ENCODE peak calls at places on chromosomes 3 and 15, in six cellular contexts. B, G, I, S, A and R are unnamed samples. For H3K4me1 and H3K9me2, the result is how much of the 10 kb centered on the place peaks cover.

GRCh38 chr15:58299311-58299850 is 132.4 kb upstream of the LIPC start:
- DNase-seq in B (no peak), G (no peak), I (peak), S (peak), A (no peak), R (no peak)

GRCh38 chr15:94503293-94503692 is 271.9 kb downstream of the MCTP2 start:
- DNase-seq in B (no peak), G (no peak), I (no peak), S (no peak), A (no peak), R (no peak)

GRCh38 chr3:123834631-123835030 is 49.5 kb downstream of the MYLK start:
- DNase-seq in B (peak), G (no peak), I (no peak), S (peak), A (no peak), R (peak)

GRCh38 chr3:10581716-10582115 is 76.3 kb upstream of the ATP2B2 start:
- DNase-seq in B (no peak), G (no peak), I (no peak), S (no peak), A (no peak), R (no peak)

GRCh38 chr15:45179221-45179985 is 8.4 kb downstream of the SHF start:
- DNase-seq in B (peak), G (peak), I (no peak), S (peak), A (peak), R (no peak)

GRCh38 chr15:75648156-75649000 is 666 bp downstream of the SNX33 start:
- DNase-seq in B (no peak), G (peak), I (peak), S (peak), A (no peak), R (peak)

GRCh38 chr15:52308446-52309153 is 13.0 kb upstream of the MYO5C start:
- DNase-seq in B (no peak), G (no peak), I (no peak), S (no peak), A (no peak), R (no peak)

GRCh38 chr3:25325229-25325628 is 102.8 kb upstream of the RARB start:
- DNase-seq in B (no peak), G (no peak), I (no peak), S (no peak), A (no peak), R (no peak)

GRCh38 chr3:17491601-17492000 is 250.8 kb downstream of the TBC1D5 start:
- DNase-seq in B (peak), G (no peak), I (no peak), S (peak), A (peak), R (no peak)

GRCh38 chr3:109952924-109953323 is 615.6 kb upstream of the DPPA4 start:
- DNase-seq in B (no peak), G (no peak), I (no peak), S (no peak), A (no peak), R (no peak)

GRCh38 chr15:92047900-92048299 is 194.4 kb downstream of the SLCO3A1 start:
- DNase-seq in B (no peak), G (no peak), I (no peak), S (no peak), A (no peak), R (no peak)

GRCh38 chr15:62497356-62497755 is 332.3 kb upstream of the C2CD4B start:
- DNase-seq in B (no peak), G (no peak), I (no peak), S (peak), A (no peak), R (no peak)

GRCh38 chr3:139524841-139525538 is 14.6 kb downstream of the RBP1 start:
- DNase-seq in B (no peak), G (no peak), I (no peak), S (no peak), A (no peak), R (no peak)

GRCh38 chr3:128482175-128482856 is 10.7 kb downstream of the GATA2 start:
- DNase-seq in B (no peak), G (no peak), I (no peak), S (peak), A (no peak), R (no peak)

GRCh38 chr15:87608238-87609028 is 648.1 kb downstream of the NTRK3 start:
- DNase-seq in B (no peak), G (no peak), I (no peak), S (no peak), A (no peak), R (no peak)

GRCh38 chr3:1766384-1766783 is 332.3 kb upstream of the CNTN4 start:
- DNase-seq in B (no peak), G (no peak), I (no peak), S (no peak), A (no peak), R (no peak)

GRCh38 chr3:46461971-46462910 is 2.5 kb downstream of the LTF start:
- DNase-seq in B (peak), G (peak), I (no peak), S (peak), A (no peak), R (no peak)

GRCh38 chr15:68921926-68922325 is 8.4 kb upstream of the SPESP1 start:
- DNase-seq in B (peak), G (no peak), I (no peak), S (peak), A (no peak), R (no peak)

GRCh38 chr3:108477511-108478147 is 32.8 kb downstream of the MYH15 start:
- DNase-seq in B (peak), G (peak), I (peak), S (peak), A (peak), R (peak)

GRCh38 chr3:71090207-71090606 is 493.3 kb downstream of the FOXP1 start:
- DNase-seq in B (no peak), G (no peak), I (no peak), S (no peak), A (no peak), R (no peak)

GRCh38 chr3:43178891-43179366 is 73.0 kb upstream of the POMGNT2 start:
- DNase-seq in B (peak), G (no peak), I (peak), S (peak), A (peak), R (peak)

GRCh38 chr3:180250172-180250571 is 213.4 kb upstream of the PEX5L start:
- DNase-seq in B (peak), G (no peak), I (peak), S (peak), A (no peak), R (peak)

GRCh38 chr15:31463521-31464102 is 137.0 kb downstream of the KLF13 start:
- DNase-seq in B (no peak), G (no peak), I (no peak), S (no peak), A (no peak), R (no peak)

GRCh38 chr3:46889381-46890110 is 12.0 kb downstream of the PTH1R start:
- DNase-seq in B (no peak), G (no peak), I (peak), S (no peak), A (no peak), R (no peak)

GRCh38 chr3:193829781-193830180 is 236.8 kb downstream of the OPA1 start:
- DNase-seq in B (peak), G (no peak), I (peak), S (peak), A (peak), R (peak)

GRCh38 chr3:169350228-169350627 is 313.3 kb downstream of the MECOM start:
- DNase-seq in B (peak), G (no peak), I (no peak), S (no peak), A (no peak), R (no peak)

GRCh38 chr15:57510647-57511046 is 81.1 kb upstream of the MYZAP start:
- DNase-seq in B (no peak), G (no peak), I (peak), S (no peak), A (no peak), R (no peak)

GRCh38 chr15:85690546-85691226 is 104.0 kb downstream of the KLHL25 start:
- DNase-seq in B (no peak), G (no peak), I (no peak), S (peak), A (no peak), R (no peak)

GRCh38 chr15:85689729-85690128 is 105.0 kb downstream of the KLHL25 start:
- DNase-seq in B (no peak), G (peak), I (peak), S (peak), A (no peak), R (no peak)

GRCh38 chr15:85691350-85692240 is 103.1 kb downstream of the KLHL25 start:
- DNase-seq in B (no peak), G (no peak), I (no peak), S (no peak), A (no peak), R (no peak)

GRCh38 chr15:85687329-85687728 is 107.4 kb downstream of the KLHL25 start:
- DNase-seq in B (no peak), G (no peak), I (no peak), S (no peak), A (no peak), R (no peak)

DNA sequence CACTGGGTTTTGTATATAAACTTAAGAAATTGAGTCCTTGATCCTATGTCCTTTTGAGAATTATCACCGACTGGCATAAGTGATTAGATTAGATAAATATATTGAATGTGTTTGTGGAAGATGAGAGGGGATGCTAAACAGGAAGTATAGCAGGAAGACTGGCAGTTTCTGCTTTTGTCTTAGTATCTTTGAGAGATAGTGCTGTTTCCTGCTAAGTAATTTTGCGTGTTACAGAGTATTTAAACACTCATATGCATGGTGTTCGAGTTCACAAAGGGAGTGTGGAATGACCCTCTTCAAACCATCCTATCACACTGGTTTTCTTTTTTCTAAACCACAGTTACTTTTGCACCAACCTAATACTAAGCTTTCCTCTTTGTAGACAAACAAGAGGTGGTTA is 106.0 kb downstream of the KLHL25 start:
- DNase-seq in B (no peak), G (no peak), I (no peak), S (no peak), A (no peak), R (no peak)
- H3K4me1 ChIP-seq in B (under half), G (under half), I (under half), S (under half), A (under half), R (under half)

GRCh38 chr3:13877911-13878710 is 1.8 kb downstream of the WNT7A start:
- DNase-seq in B (peak), G (peak), I (peak), S (no peak), A (no peak), R (peak)
- TF ChIP-seq EZH2 in B (no peak), G (peak), I (peak), S (peak), A (no peak), R (no peak)

GRCh38 chr15:41905360-41905793 is 11.5 kb upstream of the SPTBN5 start:
- DNase-seq in B (no peak), G (no peak), I (no peak), S (no peak), A (no peak), R (no peak)
- H3K9me2 ChIP-seq in B (under half), G (under half), I (under half), S (under half), A (under half), R (under half)

GRCh38 chr3:72681598-72681997 is 166.6 kb downstream of the SHQ1 start:
- DNase-seq in B (no peak), G (no peak), I (no peak), S (no peak), A (no peak), R (no peak)

GRCh38 chr3:72679540-72680198 is 168.6 kb downstream of the SHQ1 start:
- DNase-seq in B (no peak), G (no peak), I (no peak), S (peak), A (no peak), R (no peak)

GRCh38 chr3:72683068-72683467 is 165.2 kb downstream of the SHQ1 start:
- DNase-seq in B (no peak), G (no peak), I (no peak), S (no peak), A (no peak), R (no peak)

GRCh38 chr3:72678892-72679291 is 169.4 kb downstream of the SHQ1 start:
- DNase-seq in B (peak), G (no peak), I (peak), S (peak), A (no peak), R (no peak)

GRCh38 chr3:72680766-72681165 is 167.5 kb downstream of the SHQ1 start:
- DNase-seq in B (no peak), G (no peak), I (no peak), S (no peak), A (no peak), R (no peak)
- H3K4me1 ChIP-seq in B (under half), G (under half), I (under half), S (under half), A (under half), R (under half)

GRCh38 chr3:48660800-48661400 is 1.8 kb downstream of the CELSR3 start:
- DNase-seq in B (no peak), G (peak), I (no peak), S (no peak), A (no peak), R (no peak)
- TF ChIP-seq EZH2 in B (no peak), G (no peak), I (no peak), S (no peak), A (no peak), R (no peak)

GRCh38 chr3:105353485-105354161 is 13.1 kb upstream of the ALCAM start:
- DNase-seq in B (peak), G (peak), I (peak), S (no peak), A (no peak), R (peak)
- H3K9me2 ChIP-seq in B (under half), G (under half), I (under half), S (under half), A (under half), R (under half)

DNA sequence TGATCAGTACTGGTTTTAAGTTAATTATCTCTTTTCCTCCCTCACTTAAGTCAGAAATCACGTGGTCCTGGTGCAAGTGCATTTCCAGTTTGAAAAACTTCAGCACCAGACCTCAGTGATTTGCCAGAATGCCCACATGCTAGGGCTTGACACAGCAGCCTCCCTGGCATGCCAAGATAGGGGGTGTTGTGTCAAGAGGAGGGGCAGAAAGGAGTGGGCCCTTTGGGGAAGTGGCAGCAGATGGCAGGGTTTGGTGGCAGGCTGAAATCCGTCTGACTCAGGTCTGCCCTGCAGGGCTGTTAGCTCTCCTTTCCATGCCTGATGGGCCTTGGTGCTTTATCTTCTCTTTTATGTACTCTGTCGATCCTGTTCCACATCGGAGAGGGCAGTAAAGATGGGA is 23.4 kb downstream of the PXK start:
- DNase-seq in B (no peak), G (no peak), I (peak), S (peak), A (no peak), R (no peak)
- H3K4me1 ChIP-seq in B (under half), G (under half), I (under half), S (under half), A (under half), R (under half)

DNA sequence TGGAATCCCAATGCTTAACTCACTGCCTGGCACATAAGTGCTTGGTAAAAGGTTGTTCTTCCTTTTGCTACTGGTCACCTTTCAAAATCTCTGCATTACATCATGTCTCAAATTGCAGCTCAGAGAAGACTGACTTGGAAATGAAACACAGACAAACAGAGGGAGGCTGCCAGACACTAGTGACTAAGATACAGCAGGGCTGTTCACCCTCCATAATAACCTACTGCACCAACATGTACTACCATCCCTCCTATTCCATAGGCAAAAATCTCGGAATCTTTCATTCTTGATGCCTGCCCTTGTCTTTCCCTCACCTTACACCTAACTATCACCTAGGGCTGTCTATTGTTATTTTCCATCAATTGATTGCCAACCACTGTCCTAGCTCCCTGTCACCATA is 502.3 kb upstream of the ADAMTS9 start:
- DNase-seq in B (no peak), G (no peak), I (no peak), S (peak), A (no peak), R (no peak)
- TF ChIP-seq EZH2 in B (no peak), G (no peak), I (no peak), S (no peak), A (no peak), R (no peak)

DNA sequence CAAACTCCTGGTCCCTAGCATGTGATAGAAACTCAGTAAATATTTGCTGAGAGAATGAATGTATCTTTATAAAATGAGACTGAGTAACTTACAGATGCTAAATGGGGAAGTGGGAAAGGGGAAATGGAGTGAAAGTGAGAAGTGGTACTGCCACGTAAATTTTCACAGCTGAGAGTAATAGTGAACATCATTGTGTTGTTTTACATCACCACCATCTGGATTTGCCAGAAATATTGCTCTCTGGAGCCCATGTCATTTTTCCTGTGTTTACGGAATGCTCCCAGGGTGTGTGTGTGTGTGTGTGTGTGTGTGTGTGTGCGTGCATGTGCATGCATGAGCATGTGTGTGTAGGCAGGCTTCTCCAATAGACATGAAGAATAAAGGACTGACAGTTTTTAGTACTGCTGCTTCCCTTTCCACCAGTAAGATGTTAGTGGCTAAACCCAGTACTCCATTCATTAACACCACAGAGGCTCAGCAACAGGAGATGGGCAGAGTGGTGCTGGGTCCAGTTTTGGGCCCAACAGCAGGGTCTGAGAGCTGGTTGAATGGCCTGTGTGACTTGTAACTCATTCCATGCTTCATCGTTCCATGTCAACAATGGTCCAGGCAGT is 57.3 kb downstream of the DIPK2A start:
- DNase-seq in B (no peak), G (no peak), I (no peak), S (no peak), A (no peak), R (no peak)
- H3K9me2 ChIP-seq in B (under half), G (under half), I (under half), S (under half), A (under half), R (under half)

GRCh38 chr3:61903931-61904657 is 342.7 kb downstream of the PTPRG start:
- DNase-seq in B (no peak), G (no peak), I (peak), S (peak), A (no peak), R (no peak)
- H3K4me1 ChIP-seq in B (under half), G (under half), I (under half), S (under half), A (under half), R (under half)